ENCODE peak calls at places on chromosome 22, in nine cellular contexts. P, T, V, M, J, Z, F, G and W are unnamed samples.

GRCh38 chr22:20174785-20175596 is 24.1 kb upstream of the CCDC188 start:
- DNase-seq in Z (no peak), P (no peak), G (no peak), J (no peak), F (no peak), M (no peak), V (peak; percentile 3), T (no peak), W (peak; percentile 45)

GRCh38 chr22:26610072-26610958 is 7.5 kb downstream of the CRYBB1 start:
- DNase-seq in M (no peak), J (no peak), T (peak; percentile 94), V (peak; percentile 88), F (no peak), G (no peak), P (peak; percentile 75), Z (peak; percentile 47), W (no peak)

GRCh38 chr22:37609240-37610152 is 862 bp downstream of the GGA1 start:
- DNase-seq in T (no peak), Z (no peak), F (peak; percentile 36), M (peak; percentile 43), G (no peak), J (no peak), V (peak; percentile 9), P (no peak), W (no peak)

GRCh38 chr22:21832291-21833290 is 34.9 kb downstream of the MAPK1 start:
- DNase-seq in G (no peak), V (peak; percentile 20), Z (peak; percentile 40), T (peak; percentile 53), M (no peak), F (no peak), P (peak; percentile 31), J (no peak), W (no peak)

GRCh38 chr22:49964136-49964492 is 3.5 kb downstream of the PIM3 start:
- DNase-seq in P (peak; percentile 52), T (no peak), V (no peak), M (no peak), F (no peak), G (peak; percentile 83), Z (peak; percentile 25), J (no peak), W (no peak)

GRCh38 chr22:49554296-49554625 is 273.4 kb downstream of the BRD1 start:
- DNase-seq in J (no peak), P (no peak), T (no peak), M (no peak), V (no peak), F (no peak), G (no peak), Z (no peak), W (no peak)

GRCh38 chr22:31734512-31734911 is 15.4 kb downstream of the PRR14L start:
- DNase-seq in T (peak; percentile 75), V (peak; percentile 72), F (no peak), Z (no peak), G (no peak), M (no peak), P (no peak), J (no peak), W (no peak)

GRCh38 chr22:41848468-41848867 is 15.6 kb downstream of the SREBF2 start:
- DNase-seq in J (no peak), F (no peak), V (peak; percentile 28), P (no peak), Z (peak; percentile 39), M (no peak), G (no peak), T (peak; percentile 28), W (no peak)

GRCh38 chr22:50595189-50595588 is 5.4 kb upstream of the MAPK8IP2 start:
- DNase-seq in J (no peak), F (no peak), T (no peak), V (no peak), M (no peak), P (no peak), Z (no peak), G (no peak), W (no peak)

GRCh38 chr22:27115816-27116256 is 458.4 kb downstream of the MIAT start:
- DNase-seq in F (peak; percentile 60), M (no peak), G (no peak), V (peak; percentile 17), P (no peak), Z (no peak), J (no peak), T (peak; percentile 79), W (no peak)

GRCh38 chr22:30422481-30423295 is 2.9 kb upstream of the MTFP1 start:
- DNase-seq in F (peak; percentile 75), J (peak; percentile 84), P (peak; percentile 67), V (peak; percentile 98), Z (peak; percentile 55), M (peak; percentile 94), T (peak; percentile 89), G (peak; percentile 94), W (no peak)

GRCh38 chr22:50530280-50530856 is 556 bp upstream of the TYMP start:
- DNase-seq in G (peak; percentile 97), J (peak; percentile 97), Z (peak; percentile 91), F (peak; percentile 54), T (peak; percentile 83), M (peak; percentile 78), V (peak; percentile 81), P (peak; percentile 64), W (peak; percentile 24)

GRCh38 chr22:18000441-18001039 is 23.8 kb downstream of the MICAL3 start:
- DNase-seq in F (no peak), P (peak; percentile 39), J (peak; percentile 50), G (no peak), T (no peak), V (no peak), Z (no peak), M (peak; percentile 34), W (peak; percentile 40)

GRCh38 chr22:45968003-45968650 is 8.8 kb downstream of the WNT7B start:
- DNase-seq in Z (no peak), M (no peak), P (no peak), J (no peak), F (no peak), V (peak; percentile 82), G (no peak), T (no peak), W (no peak)

GRCh38 chr22:45493286-45493771 is 9.4 kb upstream of the FBLN1 start:
- DNase-seq in V (peak; percentile 64), T (peak; percentile 86), M (no peak), J (no peak), F (no peak), G (no peak), Z (peak; percentile 64), P (no peak), W (no peak)

GRCh38 chr22:32996702-32997101 is 61.5 kb downstream of the SYN3 start:
- DNase-seq in G (peak; percentile 98), F (no peak), Z (peak; percentile 83), M (peak; percentile 26), V (peak; percentile 22), T (peak; percentile 63), P (no peak), J (no peak), W (no peak)

GRCh38 chr22:42961815-42962214 is 53.1 kb downstream of the PACSIN2 start:
- DNase-seq in J (peak; percentile 42), T (peak; percentile 27), P (no peak), M (no peak), F (no peak), V (no peak), G (no peak), Z (no peak), W (no peak)

GRCh38 chr22:40412441-40412840 is 42.0 kb downstream of the SGSM3 start:
- DNase-seq in J (no peak), T (no peak), V (no peak), G (no peak), M (no peak), F (no peak), P (no peak), Z (no peak), W (no peak)

GRCh38 chr22:50485221-50486131 is 1.2 kb upstream of the MIOX start:
- DNase-seq in F (no peak), M (peak; percentile 90), P (no peak), J (peak; percentile 79), V (no peak), Z (peak; percentile 53), T (peak; percentile 22), G (peak; percentile 83), W (peak; percentile 11)

GRCh38 chr22:44091021-44091721 is 67.1 kb downstream of the PARVB start:
- DNase-seq in M (no peak), J (no peak), F (peak; percentile 32), Z (no peak), G (no peak), P (peak; percentile 74), V (peak; percentile 9), T (no peak), W (no peak)
- TF ChIP-seq CTCF in M (no peak), J (no peak), F (no peak), Z (no peak), G (no peak), P (peak; percentile 36), V (peak; percentile 29), T (peak; percentile 29), W (peak; percentile 40)

DNA sequence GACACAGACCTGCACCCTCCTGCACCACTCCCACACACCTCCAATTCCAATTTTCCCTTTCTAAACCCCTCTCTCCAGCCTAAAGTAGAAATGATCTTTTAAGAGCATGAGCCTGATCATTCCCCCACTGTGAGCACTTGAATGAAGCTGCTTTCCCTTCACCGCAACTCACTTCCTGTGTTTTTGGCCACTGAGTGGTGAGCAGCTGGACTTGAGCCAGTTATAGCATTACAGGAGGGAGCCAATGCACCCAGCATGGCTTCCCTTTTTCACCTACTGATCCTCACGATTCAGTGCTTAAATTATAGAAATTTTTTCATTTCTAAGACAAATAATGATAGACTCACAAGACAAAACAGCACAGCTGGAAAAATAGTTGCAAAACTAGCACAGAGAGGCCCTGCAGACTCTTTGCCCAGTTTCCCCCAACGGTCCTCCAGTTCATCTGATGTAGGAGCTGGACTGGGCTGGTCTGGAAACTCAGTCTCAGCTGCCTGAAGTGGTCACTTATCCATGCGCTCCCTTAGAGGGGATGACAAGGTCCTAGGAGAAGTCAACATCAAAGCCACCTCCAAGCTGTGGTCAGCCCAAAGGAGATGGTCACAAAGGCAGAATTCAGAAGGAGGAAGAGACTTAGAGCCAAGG is 9.8 kb upstream of the APOL4 start:
- DNase-seq in V (peak; percentile 59), Z (peak; percentile 46), G (no peak), F (no peak), M (peak; percentile 51), J (no peak), P (no peak), T (peak; percentile 44), W (no peak)
- TF ChIP-seq CTCF in V (no peak), Z (no peak), G (no peak), F (no peak), M (no peak), J (no peak), P (no peak), T (no peak), W (no peak)

DNA sequence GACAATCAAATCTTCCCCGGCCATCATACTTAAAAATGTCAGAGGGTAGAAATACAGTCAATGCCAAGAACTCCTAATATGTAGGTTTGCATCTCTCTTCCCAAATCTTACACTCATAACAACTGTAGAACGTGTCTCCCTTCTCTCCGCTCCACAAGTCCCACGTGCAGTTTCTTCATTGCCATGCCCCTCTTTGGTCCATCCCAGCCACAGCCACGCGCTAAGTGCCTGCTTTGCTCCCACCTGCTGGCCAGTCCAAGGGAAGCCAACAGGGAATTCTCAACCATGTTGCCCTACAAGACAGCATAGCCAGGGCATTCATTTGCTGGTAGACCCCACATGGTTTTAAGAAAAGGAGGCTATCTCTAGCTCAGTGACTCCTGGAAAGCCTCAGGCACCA is 420.6 kb upstream of the ISX start:
- DNase-seq in P (no peak), T (no peak), V (no peak), F (no peak), J (no peak), M (no peak), G (no peak), Z (no peak), W (no peak)
- TF ChIP-seq CTCF in P (no peak), T (no peak), V (no peak), F (no peak), J (no peak), M (no peak), G (no peak), Z (no peak), W (no peak)

GRCh38 chr22:47116426-47117341 is 354.2 kb downstream of the TBC1D22A start:
- DNase-seq in G (no peak), M (no peak), P (no peak), T (no peak), F (no peak), V (no peak), J (peak; percentile 73), Z (no peak), W (peak; percentile 6)
- TF ChIP-seq CTCF in G (no peak), M (no peak), P (no peak), T (no peak), F (no peak), V (no peak), J (no peak), Z (no peak), W (no peak)